ENCODE peak calls at places on chromosomes 13 and 19, in eight cellular contexts. One of them, this sample, is unnamed.

GRCh38 chr13:95296326-95296939 is 4.8 kb downstream of the ABCC4 start:
- DNase-seq in MM.1S: peak
- DNase-seq in HCT116: peak
- DNase-seq in GM23338: peak
- DNase-seq in OCI-LY7: peak
- DNase-seq in hepatocyte: peak
- DNase-seq in SK-N-SH: peak
- DNase-seq in PC-3: peak
- DNase-seq in this sample: peak

GRCh38 chr19:13881692-13882418 is 4.9 kb downstream of the NANOS3 start:
- DNase-seq in hepatocyte: no peak
- DNase-seq in PC-3: no peak
- DNase-seq in SK-N-SH: no peak
- DNase-seq in GM23338: peak
- DNase-seq in MM.1S: no peak
- DNase-seq in OCI-LY7: no peak
- DNase-seq in HCT116: no peak
- DNase-seq in this sample: peak

GRCh38 chr13:28819748-28820098 is 416 bp upstream of the MTUS2 start:
- DNase-seq in hepatocyte: peak
- DNase-seq in SK-N-SH: peak
- DNase-seq in PC-3: peak
- DNase-seq in HCT116: no peak
- DNase-seq in MM.1S: peak
- DNase-seq in GM23338: peak
- DNase-seq in OCI-LY7: no peak
- DNase-seq in this sample: peak

GRCh38 chr13:44312898-44313551 is 60.6 kb upstream of the SERP2 start:
- DNase-seq in OCI-LY7: no peak
- DNase-seq in GM23338: no peak
- DNase-seq in SK-N-SH: no peak
- DNase-seq in hepatocyte: no peak
- DNase-seq in HCT116: peak
- DNase-seq in MM.1S: no peak
- DNase-seq in PC-3: peak
- DNase-seq in this sample: no peak

GRCh38 chr19:17292301-17293074 is 10.7 kb downstream of the ABHD8 start:
- DNase-seq in PC-3: peak
- DNase-seq in HCT116: peak
- DNase-seq in SK-N-SH: peak
- DNase-seq in MM.1S: peak
- DNase-seq in GM23338: peak
- DNase-seq in OCI-LY7: peak
- DNase-seq in hepatocyte: peak
- DNase-seq in this sample: peak

GRCh38 chr13:74136089-74136658 is 2.0 kb upstream of the KLF12 start:
- DNase-seq in GM23338: peak
- DNase-seq in PC-3: peak
- DNase-seq in SK-N-SH: peak
- DNase-seq in OCI-LY7: peak
- DNase-seq in MM.1S: no peak
- DNase-seq in HCT116: no peak
- DNase-seq in hepatocyte: peak
- DNase-seq in this sample: no peak

GRCh38 chr19:44774614-44775013 is 3.1 kb upstream of the CBLC start:
- DNase-seq in SK-N-SH: no peak
- DNase-seq in hepatocyte: no peak
- DNase-seq in HCT116: no peak
- DNase-seq in GM23338: no peak
- DNase-seq in MM.1S: no peak
- DNase-seq in OCI-LY7: no peak
- DNase-seq in PC-3: peak
- DNase-seq in this sample: no peak

GRCh38 chr19:14686411-14686810 is 3.4 kb upstream of the ZNF333 start:
- DNase-seq in MM.1S: peak
- DNase-seq in HCT116: peak
- DNase-seq in PC-3: peak
- DNase-seq in SK-N-SH: no peak
- DNase-seq in OCI-LY7: peak
- DNase-seq in GM23338: peak
- DNase-seq in hepatocyte: no peak
- DNase-seq in this sample: peak

GRCh38 chr13:78398743-78399410 is 204.5 kb downstream of the POU4F1 start:
- DNase-seq in SK-N-SH: no peak
- DNase-seq in GM23338: no peak
- DNase-seq in PC-3: no peak
- DNase-seq in hepatocyte: no peak
- DNase-seq in HCT116: no peak
- DNase-seq in OCI-LY7: peak
- DNase-seq in MM.1S: peak
- DNase-seq in this sample: no peak

GRCh38 chr13:97004096-97004876 is 10.0 kb upstream of the OXGR1 start:
- DNase-seq in hepatocyte: peak
- DNase-seq in PC-3: peak
- DNase-seq in SK-N-SH: no peak
- DNase-seq in OCI-LY7: no peak
- DNase-seq in HCT116: no peak
- DNase-seq in MM.1S: no peak
- DNase-seq in GM23338: no peak
- DNase-seq in this sample: no peak

GRCh38 chr19:12794196-12794921 is 3.1 kb downstream of the JUNB start:
- DNase-seq in hepatocyte: no peak
- DNase-seq in OCI-LY7: no peak
- DNase-seq in HCT116: no peak
- DNase-seq in PC-3: peak
- DNase-seq in MM.1S: no peak
- DNase-seq in GM23338: no peak
- DNase-seq in SK-N-SH: no peak
- DNase-seq in this sample: no peak

GRCh38 chr13:113816925-113817859 is 46.7 kb downstream of the GAS6 start:
- DNase-seq in GM23338: peak
- DNase-seq in HCT116: peak
- DNase-seq in hepatocyte: peak
- DNase-seq in PC-3: peak
- DNase-seq in SK-N-SH: peak
- DNase-seq in OCI-LY7: peak
- DNase-seq in MM.1S: peak
- DNase-seq in this sample: peak

GRCh38 chr19:22882797-22883196 is 50.7 kb downstream of the ZNF723 start:
- DNase-seq in OCI-LY7: peak
- DNase-seq in hepatocyte: peak
- DNase-seq in SK-N-SH: peak
- DNase-seq in PC-3: peak
- DNase-seq in HCT116: peak
- DNase-seq in GM23338: peak
- DNase-seq in MM.1S: peak
- DNase-seq in this sample: peak

GRCh38 chr19:33055718-33056117 is 9.0 kb downstream of the RHPN2 start:
- DNase-seq in OCI-LY7: no peak
- DNase-seq in GM23338: no peak
- DNase-seq in HCT116: no peak
- DNase-seq in hepatocyte: no peak
- DNase-seq in PC-3: peak
- DNase-seq in MM.1S: no peak
- DNase-seq in SK-N-SH: no peak
- DNase-seq in this sample: peak

GRCh38 chr13:110957181-110957884 is 42.5 kb upstream of the ANKRD10 start:
- DNase-seq in MM.1S: no peak
- DNase-seq in GM23338: peak
- DNase-seq in PC-3: peak
- DNase-seq in OCI-LY7: no peak
- DNase-seq in SK-N-SH: no peak
- DNase-seq in hepatocyte: no peak
- DNase-seq in HCT116: peak
- DNase-seq in this sample: no peak

GRCh38 chr19:47882890-47883289 is 3.2 kb downstream of the SULT2A1 start:
- DNase-seq in PC-3: no peak
- DNase-seq in HCT116: no peak
- DNase-seq in hepatocyte: no peak
- DNase-seq in MM.1S: no peak
- DNase-seq in GM23338: no peak
- DNase-seq in OCI-LY7: no peak
- DNase-seq in SK-N-SH: no peak
- DNase-seq in this sample: no peak
- TF ChIP-seq CTCF in PC-3: no peak
- TF ChIP-seq CTCF in HCT116: no peak
- TF ChIP-seq CTCF in hepatocyte: no peak
- TF ChIP-seq CTCF in MM.1S: no peak
- TF ChIP-seq CTCF in GM23338: no peak
- TF ChIP-seq CTCF in OCI-LY7: no peak
- TF ChIP-seq CTCF in SK-N-SH: no peak
- TF ChIP-seq CTCF in this sample: no peak

GRCh38 chr13:23320926-23321533 is 112.5 kb downstream of the SACS start:
- DNase-seq in hepatocyte: no peak
- DNase-seq in GM23338: no peak
- DNase-seq in HCT116: no peak
- DNase-seq in MM.1S: no peak
- DNase-seq in PC-3: peak
- DNase-seq in OCI-LY7: no peak
- DNase-seq in SK-N-SH: no peak
- DNase-seq in this sample: no peak

GRCh38 chr13:23322353-23323336 is 110.9 kb downstream of the SACS start:
- DNase-seq in GM23338: no peak
- DNase-seq in SK-N-SH: no peak
- DNase-seq in HCT116: no peak
- DNase-seq in PC-3: peak
- DNase-seq in MM.1S: no peak
- DNase-seq in OCI-LY7: no peak
- DNase-seq in hepatocyte: no peak
- DNase-seq in this sample: no peak

GRCh38 chr13:23323946-23324709 is 109.4 kb downstream of the SACS start:
- DNase-seq in MM.1S: no peak
- DNase-seq in PC-3: peak
- DNase-seq in hepatocyte: no peak
- DNase-seq in HCT116: no peak
- DNase-seq in SK-N-SH: no peak
- DNase-seq in OCI-LY7: no peak
- DNase-seq in GM23338: peak
- DNase-seq in this sample: peak

GRCh38 chr13:23321534-23322241 is 111.8 kb downstream of the SACS start:
- DNase-seq in OCI-LY7: no peak
- DNase-seq in PC-3: peak
- DNase-seq in SK-N-SH: no peak
- DNase-seq in MM.1S: peak
- DNase-seq in GM23338: no peak
- DNase-seq in hepatocyte: peak
- DNase-seq in HCT116: peak
- DNase-seq in this sample: no peak

DNA sequence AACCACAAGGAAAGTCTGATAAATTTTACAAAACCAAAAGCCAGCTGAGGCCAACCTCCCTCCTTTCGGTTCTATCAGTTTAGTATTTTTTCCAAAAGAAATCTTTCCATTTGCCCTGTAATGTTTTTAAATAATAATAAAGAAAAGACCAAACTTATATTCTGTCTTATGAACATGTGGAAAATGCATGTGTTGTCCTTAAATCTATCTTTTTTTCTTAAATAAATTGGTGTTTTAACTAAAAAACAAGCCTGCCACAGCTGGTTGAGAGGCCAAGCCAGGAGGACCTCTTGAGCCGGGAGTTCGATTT is 113.6 kb downstream of the SACS start:
- DNase-seq in GM23338: no peak
- DNase-seq in OCI-LY7: no peak
- DNase-seq in PC-3: no peak
- DNase-seq in MM.1S: no peak
- DNase-seq in SK-N-SH: no peak
- DNase-seq in hepatocyte: no peak
- DNase-seq in HCT116: no peak
- DNase-seq in this sample: no peak
- H3K4me2 ChIP-seq in GM23338: no peak
- H3K4me2 ChIP-seq in OCI-LY7: no peak
- H3K4me2 ChIP-seq in PC-3: peak
- H3K4me2 ChIP-seq in MM.1S: no peak
- H3K4me2 ChIP-seq in SK-N-SH: peak
- H3K4me2 ChIP-seq in hepatocyte: no peak
- H3K4me2 ChIP-seq in HCT116: no peak
- H3K4me2 ChIP-seq in this sample: no peak

DNA sequence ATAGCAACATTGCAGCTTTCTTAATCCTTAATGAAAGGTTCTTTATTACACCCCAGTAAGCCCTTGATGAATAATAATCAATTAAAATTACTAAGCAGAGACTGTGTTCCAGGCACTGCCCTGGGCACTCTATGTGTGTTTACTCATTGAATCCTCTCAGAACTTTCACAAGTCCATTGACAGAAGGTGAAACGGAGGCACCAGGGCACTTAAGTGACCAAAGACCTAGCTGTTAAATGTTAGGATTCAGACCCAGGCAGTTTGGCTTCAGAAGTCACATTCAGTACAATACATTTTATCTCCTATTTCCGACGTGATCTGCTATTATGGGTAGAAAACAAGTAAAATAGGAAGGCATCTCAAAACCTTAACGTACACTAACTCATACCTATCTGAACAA is 2.7 kb downstream of the GPR183 start:
- DNase-seq in OCI-LY7: no peak
- DNase-seq in hepatocyte: no peak
- DNase-seq in PC-3: no peak
- DNase-seq in MM.1S: no peak
- DNase-seq in SK-N-SH: no peak
- DNase-seq in GM23338: no peak
- DNase-seq in HCT116: no peak
- DNase-seq in this sample: no peak
- TF ChIP-seq EZH2phosphoT487 in OCI-LY7: no peak
- TF ChIP-seq EZH2phosphoT487 in hepatocyte: no peak
- TF ChIP-seq EZH2phosphoT487 in PC-3: no peak
- TF ChIP-seq EZH2phosphoT487 in MM.1S: no peak
- TF ChIP-seq EZH2phosphoT487 in SK-N-SH: no peak
- TF ChIP-seq EZH2phosphoT487 in GM23338: no peak
- TF ChIP-seq EZH2phosphoT487 in HCT116: no peak
- TF ChIP-seq EZH2phosphoT487 in this sample: no peak

GRCh38 chr19:2761876-2762782 is 20.9 kb downstream of the SGTA start:
- DNase-seq in OCI-LY7: no peak
- DNase-seq in PC-3: no peak
- DNase-seq in hepatocyte: no peak
- DNase-seq in SK-N-SH: no peak
- DNase-seq in HCT116: no peak
- DNase-seq in GM23338: no peak
- DNase-seq in MM.1S: no peak
- DNase-seq in this sample: no peak

GRCh38 chr19:2763687-2764086 is 19.4 kb downstream of the SGTA start:
- DNase-seq in OCI-LY7: no peak
- DNase-seq in hepatocyte: no peak
- DNase-seq in GM23338: no peak
- DNase-seq in PC-3: no peak
- DNase-seq in HCT116: no peak
- DNase-seq in SK-N-SH: no peak
- DNase-seq in MM.1S: no peak
- DNase-seq in this sample: no peak

GRCh38 chr19:2761309-2761677 is 21.5 kb upstream of the SLC39A3 start:
- DNase-seq in hepatocyte: no peak
- DNase-seq in MM.1S: no peak
- DNase-seq in HCT116: no peak
- DNase-seq in PC-3: no peak
- DNase-seq in GM23338: no peak
- DNase-seq in SK-N-SH: no peak
- DNase-seq in OCI-LY7: no peak
- DNase-seq in this sample: no peak

GRCh38 chr19:2764945-2765344 is 18.1 kb downstream of the SGTA start:
- DNase-seq in HCT116: no peak
- DNase-seq in GM23338: no peak
- DNase-seq in PC-3: no peak
- DNase-seq in MM.1S: no peak
- DNase-seq in OCI-LY7: no peak
- DNase-seq in SK-N-SH: no peak
- DNase-seq in hepatocyte: no peak
- DNase-seq in this sample: no peak

GRCh38 chr19:2762783-2763496 is 20.1 kb downstream of the SGTA start:
- DNase-seq in HCT116: no peak
- DNase-seq in hepatocyte: no peak
- DNase-seq in SK-N-SH: no peak
- DNase-seq in OCI-LY7: no peak
- DNase-seq in GM23338: no peak
- DNase-seq in PC-3: no peak
- DNase-seq in MM.1S: no peak
- DNase-seq in this sample: no peak
- TF ChIP-seq CTCF in HCT116: no peak
- TF ChIP-seq CTCF in hepatocyte: no peak
- TF ChIP-seq CTCF in SK-N-SH: no peak
- TF ChIP-seq CTCF in OCI-LY7: no peak
- TF ChIP-seq CTCF in GM23338: no peak
- TF ChIP-seq CTCF in PC-3: no peak
- TF ChIP-seq CTCF in MM.1S: no peak
- TF ChIP-seq CTCF in this sample: no peak

This sample was measured in neural progenitor cell.